ENCODE peak calls at places on chromosome 22, in seven cellular contexts. I is uterus; U is right lobe of liver; S is kidney; O is upper lobe of right lung; T is CD8-positive, alpha-beta T cell; X is IMR-90. P is an unnamed sample. For H3K4me1 and H3K36me3, the result is how much of the 10 kb centered on the place peaks cover.

GRCh38 chr22:36085476-36086169 is 57.0 kb upstream of the RBFOX2 start:
- DNase-seq in I (no peak), U (no peak), S (no peak), O (no peak), T (no peak), X (no peak), P (no peak)

GRCh38 chr22:44639891-44640617 is 62.0 kb upstream of the PRR5 start:
- DNase-seq in I (no peak), U (no peak), S (peak), O (peak), T (no peak), X (no peak), P (no peak)

GRCh38 chr22:34845391-34845790 is 220.6 kb upstream of the ISX start:
- DNase-seq in I (no peak), U (no peak), S (no peak), O (no peak), T (no peak), X (no peak), P (no peak)

GRCh38 chr22:35568751-35569725 is 28.4 kb downstream of the RASD2 start:
- DNase-seq in I (no peak), U (no peak), S (no peak), O (no peak), T (no peak), X (peak), P (no peak)

GRCh38 chr22:32818446-32819115 is 17.1 kb downstream of the TIMP3 start:
- DNase-seq in I (no peak), U (no peak), S (no peak), O (no peak), T (no peak), X (no peak), P (no peak)

GRCh38 chr22:39598017-39598965 is 27.7 kb downstream of the CACNA1I start:
- DNase-seq in I (no peak), U (no peak), S (peak), O (peak), T (peak), X (no peak), P (no peak)

GRCh38 chr22:39938509-39938908 is 21.7 kb upstream of the TMA7B start:
- DNase-seq in I (no peak), U (no peak), S (no peak), O (no peak), T (peak), X (no peak), P (no peak)

GRCh38 chr22:33917744-33918406 is 2.4 kb downstream of the LARGE1 start:
- DNase-seq in I (no peak), U (no peak), S (no peak), O (no peak), T (no peak), X (peak), P (no peak)

GRCh38 chr22:28398987-28399386 is 280.7 kb downstream of the TTC28 start:
- DNase-seq in I (no peak), U (no peak), S (no peak), O (no peak), T (no peak), X (peak), P (no peak)

DNA sequence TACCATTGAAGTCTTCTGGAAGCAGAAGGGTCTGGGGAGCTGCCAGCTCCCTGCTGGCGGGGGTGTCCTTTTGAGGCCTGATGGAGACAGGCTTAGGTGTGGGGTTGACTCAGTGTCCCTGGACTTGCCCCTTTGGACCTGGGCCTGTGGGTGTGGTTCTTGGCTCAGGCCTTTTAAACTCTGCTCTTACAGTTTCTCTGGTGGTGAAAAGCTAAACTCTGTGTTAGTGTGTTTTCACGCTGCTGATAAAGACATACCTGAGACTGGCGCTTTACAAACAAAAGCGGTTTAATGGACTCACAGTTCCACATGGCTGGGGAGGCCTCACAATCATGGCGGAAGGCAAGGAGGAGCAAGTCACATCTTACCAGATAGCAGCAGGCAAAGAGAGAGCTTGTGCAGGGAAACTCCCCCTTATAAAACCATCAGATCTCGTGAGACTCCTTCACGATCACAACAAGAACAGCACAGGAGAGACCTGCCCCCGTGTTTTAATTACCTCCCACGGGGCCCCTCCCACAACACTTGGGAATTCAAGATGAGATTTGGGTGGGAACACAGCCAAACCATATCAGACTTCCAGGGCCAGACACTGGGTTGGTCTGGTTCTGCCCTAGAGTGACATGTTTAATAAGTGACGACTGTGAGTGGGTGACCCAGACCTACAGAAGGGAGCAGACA is 26.5 kb downstream of the GRAMD4 start:
- DNase-seq in I (no peak), U (no peak), S (no peak), O (no peak), T (no peak), X (no peak), P (no peak)
- H3K4me1 ChIP-seq in I (under half), U (under half), S (under half), O (under half), T (under half), X (under half), P (under half)

GRCh38 chr22:21761086-21761485 is 25.5 kb upstream of the YPEL1 start:
- DNase-seq in I (no peak), U (no peak), S (no peak), O (no peak), T (no peak), X (peak), P (no peak)

GRCh38 chr22:21758465-21758864 is 22.9 kb upstream of the YPEL1 start:
- DNase-seq in I (no peak), U (no peak), S (no peak), O (no peak), T (no peak), X (no peak), P (no peak)

GRCh38 chr22:21759133-21759532 is 23.5 kb upstream of the YPEL1 start:
- DNase-seq in I (no peak), U (no peak), S (no peak), O (no peak), T (no peak), X (no peak), P (no peak)

GRCh38 chr22:21760640-21761039 is 25.0 kb upstream of the YPEL1 start:
- DNase-seq in I (no peak), U (no peak), S (no peak), O (no peak), T (no peak), X (peak), P (no peak)

DNA sequence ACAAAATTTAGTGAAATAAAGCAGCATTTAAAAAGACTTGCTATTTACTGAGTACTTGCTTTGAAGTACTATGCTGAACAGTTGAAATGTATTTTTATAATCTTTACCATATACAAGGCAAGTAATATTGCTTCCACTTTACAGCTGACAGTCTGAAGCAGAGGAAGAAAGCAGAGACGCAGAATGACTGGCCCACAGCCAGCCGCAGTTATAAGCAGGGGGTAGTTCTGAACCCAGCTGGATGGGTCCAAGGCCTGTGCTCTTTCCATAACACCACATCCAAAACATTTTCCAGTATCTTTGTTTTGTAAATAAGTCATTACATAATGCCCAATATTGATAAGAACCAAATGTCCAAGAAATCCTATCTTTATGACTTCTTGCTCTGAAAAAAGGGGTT is 24.0 kb upstream of the YPEL1 start:
- DNase-seq in I (no peak), U (no peak), S (no peak), O (no peak), T (no peak), X (no peak), P (peak)
- H3K36me3 ChIP-seq in I (under half), U (under half), S (under half), O (under half), T (under half), X (under half), P (under half)

DNA sequence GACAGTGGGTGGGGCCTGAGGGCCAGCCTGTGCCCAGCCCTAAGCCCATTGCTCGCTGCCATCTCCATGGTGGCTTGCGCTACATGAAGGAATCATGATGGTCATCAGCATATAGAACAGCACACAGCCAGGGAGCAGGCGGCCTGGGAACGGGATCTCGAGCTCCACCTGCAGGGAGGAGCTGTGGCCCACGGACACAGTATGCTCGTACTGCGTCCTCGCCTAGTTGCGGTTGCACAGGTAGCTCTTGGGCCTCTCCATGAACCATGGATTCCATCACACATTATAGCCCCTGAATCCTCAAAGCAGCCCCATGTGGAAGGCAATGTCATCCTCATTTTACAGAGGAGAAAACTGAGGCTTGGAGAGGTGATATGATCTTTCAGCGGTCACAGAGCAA is 15.1 kb downstream of the SEC14L4 start:
- DNase-seq in I (no peak), U (peak), S (no peak), O (no peak), T (no peak), X (no peak), P (no peak)
- TF ChIP-seq CTCF in I (no peak), U (no peak), S (no peak), O (no peak), T (no peak), X (peak), P (no peak)

DNA sequence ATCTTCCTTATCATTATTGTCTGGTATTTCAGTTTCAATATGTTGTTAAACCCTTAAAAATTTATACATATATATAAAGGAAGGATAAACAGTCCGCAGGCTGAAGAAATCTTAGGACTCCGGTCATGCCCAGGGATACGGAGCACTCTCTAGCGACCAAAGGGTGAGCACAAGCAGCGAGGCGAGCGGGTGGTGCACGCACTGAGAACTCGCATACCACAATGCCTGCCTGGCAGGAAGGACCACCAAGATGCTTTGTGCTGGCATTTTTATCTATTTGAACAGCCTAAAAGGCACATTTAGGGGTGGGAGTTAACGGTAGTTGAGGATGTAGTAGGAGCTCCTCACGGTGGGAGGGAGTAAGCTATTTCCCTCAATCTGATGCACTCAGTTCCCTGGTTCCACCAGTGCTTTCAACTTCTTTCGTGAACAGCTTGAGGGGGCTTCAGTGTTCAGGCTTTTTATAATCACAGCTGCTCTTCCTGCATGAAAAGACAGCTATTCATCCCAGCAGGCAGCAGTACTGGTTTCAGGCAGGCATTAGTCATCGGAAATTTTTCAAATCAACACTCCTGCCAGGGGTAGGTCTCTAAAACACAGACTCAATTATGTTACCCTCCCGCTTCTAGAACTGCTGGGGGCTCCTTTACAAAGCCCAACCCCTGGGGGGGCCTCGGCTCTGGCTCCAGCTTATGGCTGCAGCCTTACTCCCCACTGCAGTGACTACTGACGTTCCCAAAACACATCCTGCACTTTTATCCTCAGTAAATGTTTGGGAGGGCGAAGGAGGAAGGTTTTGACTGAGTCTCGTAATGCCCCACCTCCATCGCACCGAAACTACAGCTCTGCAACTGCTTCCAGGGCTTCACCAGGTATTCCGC is 6.0 kb downstream of the POLDIP3 start:
- DNase-seq in I (no peak), U (no peak), S (peak), O (no peak), T (no peak), X (peak), P (no peak)
- H3K4me1 ChIP-seq in I (under half), U (under half), S (under half), O (half or more), T (half or more), X (under half), P (under half)

GRCh38 chr22:17907731-17908051 is 116.7 kb downstream of the MICAL3 start:
- DNase-seq in I (no peak), U (no peak), S (no peak), O (no peak), T (no peak), X (no peak), P (no peak)
- H3K36me3 ChIP-seq in I (under half), U (under half), S (under half), O (under half), T (under half), X (under half), P (under half)

GRCh38 chr22:20507253-20508066 is at the start of gene MED15:
- DNase-seq in I (peak), U (peak), S (peak), O (peak), T (peak), X (peak), P (peak)
- TF ChIP-seq CTCF in I (peak), U (no peak), S (no peak), O (no peak), T (no peak), X (no peak), P (no peak)